ENCODE peak calls at places on chromosome X, in ten cellular contexts. M is astrocyte; F is endodermal cell; O is naive thymus-derived CD4-positive, alpha-beta T cell; G is hepatocyte; Q is stomach; V is right cardiac atrium; P is heart left ventricle; H is thoracic aorta; L is RWPE2. D is an unnamed sample. For H3K4me1, the result is how much of the 10 kb centered on the place peaks cover.

GRCh38 chrX:71607488-71607887 is 10.8 kb downstream of the CXCR3 start:
- DNase-seq in F (no peak), H (no peak), G (no peak), L (no peak), M (no peak), O (no peak), Q (no peak), V (no peak), P (no peak), D (no peak)

GRCh38 chrX:51891821-51892551 is 1.4 kb upstream of the MAGED1 start:
- DNase-seq in F (peak), H (no peak), V (peak), Q (no peak), G (peak), L (no peak), M (peak), P (no peak), O (no peak), D (no peak)

GRCh38 chrX:2710496-2710895 is 19.4 kb downstream of the CD99 start:
- DNase-seq in L (peak), P (no peak), Q (no peak), M (no peak), G (peak), V (no peak), O (no peak), H (no peak), F (no peak), D (no peak)

GRCh38 chrX:102154218-102154860 is 1.4 kb downstream of the BEX5 start:
- DNase-seq in V (no peak), Q (no peak), L (no peak), O (peak), F (peak), P (no peak), H (no peak), M (no peak), G (no peak), D (no peak)

GRCh38 chrX:155871934-155872333 is 9.2 kb upstream of the VAMP7 start:
- DNase-seq in L (no peak), H (no peak), M (no peak), V (no peak), Q (no peak), P (no peak), F (no peak), G (no peak), O (no peak), D (no peak)

GRCh38 chrX:13208281-13208935 is 111.4 kb downstream of the ATXN3L start:
- DNase-seq in G (no peak), H (no peak), F (no peak), M (no peak), P (no peak), V (no peak), O (no peak), Q (no peak), L (no peak), D (no peak)

GRCh38 chrX:16250296-16250695 is 83.0 kb downstream of the MAGEB17 start:
- DNase-seq in G (no peak), H (no peak), P (no peak), L (no peak), Q (no peak), V (no peak), M (peak), O (no peak), F (no peak), D (no peak)

GRCh38 chrX:1466971-1467561 is 14.4 kb upstream of the ASMTL start:
- DNase-seq in L (peak), Q (peak), O (peak), P (peak), V (peak), F (peak), M (no peak), H (no peak), G (no peak), D (peak)

GRCh38 chrX:45485682-45486081 is 285.0 kb upstream of the DIPK2B start:
- DNase-seq in P (no peak), F (no peak), M (no peak), G (no peak), Q (no peak), L (no peak), V (no peak), O (no peak), H (no peak), D (no peak)

GRCh38 chrX:20218809-20219505 is 47.8 kb downstream of the RPS6KA3 start:
- DNase-seq in F (no peak), M (no peak), Q (no peak), H (no peak), L (no peak), V (no peak), O (no peak), P (no peak), G (peak), D (peak)

GRCh38 chrX:119503484-119503861 is 35.2 kb downstream of the SLC25A5 start:
- DNase-seq in G (peak), H (peak), Q (peak), P (no peak), M (peak), F (peak), L (peak), V (no peak), O (no peak), D (peak)

GRCh38 chrX:37405954-37406353 is 56.8 kb downstream of the PRRG1 start:
- DNase-seq in P (no peak), O (no peak), Q (no peak), M (peak), F (no peak), V (no peak), G (no peak), H (no peak), L (no peak), D (no peak)

GRCh38 chrX:11597479-11597878 is 68.2 kb downstream of the ARHGAP6 start:
- DNase-seq in O (no peak), H (no peak), P (no peak), L (no peak), Q (no peak), V (no peak), M (peak), G (no peak), F (no peak), D (no peak)

GRCh38 chrX:110316351-110317078 is 1.4 kb downstream of the AMMECR1 start:
- DNase-seq in Q (no peak), G (no peak), H (no peak), V (no peak), P (no peak), O (no peak), F (no peak), M (no peak), L (no peak), D (no peak)

GRCh38 chrX:24146283-24146865 is 3.2 kb upstream of the ZFX start:
- DNase-seq in M (no peak), V (no peak), O (no peak), P (no peak), F (no peak), L (no peak), G (no peak), H (no peak), Q (no peak), D (no peak)

GRCh38 chrX:51144828-51145442 is 187.7 kb upstream of the NUDT10 start:
- DNase-seq in V (no peak), O (peak), P (no peak), L (no peak), H (no peak), G (peak), M (peak), Q (no peak), F (peak), D (no peak)

GRCh38 chrX:18833071-18833731 is 125.8 kb downstream of the PPEF1 start:
- DNase-seq in F (no peak), Q (no peak), L (no peak), O (no peak), V (peak), G (no peak), H (peak), M (peak), P (peak), D (peak)

GRCh38 chrX:115940888-115941332 is 229.6 kb upstream of the AGTR2 start:
- DNase-seq in O (peak), G (no peak), P (no peak), V (peak), M (no peak), F (peak), Q (peak), L (no peak), H (no peak), D (no peak)

GRCh38 chrX:103310592-103311400 is at the start of gene BEX2:
- DNase-seq in Q (peak), G (peak), P (peak), H (peak), O (peak), V (peak), F (peak), L (peak), M (no peak), D (peak)

GRCh38 chrX:2462780-2463179 is 38.0 kb downstream of the DHRSX start:
- DNase-seq in Q (no peak), M (no peak), P (peak), G (no peak), F (peak), L (no peak), H (no peak), V (no peak), O (no peak), D (no peak)

GRCh38 chrX:114599305-114599704 is 15.4 kb downstream of the HTR2C start:
- DNase-seq in G (no peak), F (no peak), Q (no peak), P (no peak), H (no peak), V (no peak), L (no peak), M (no peak), O (no peak), D (no peak)

GRCh38 chrX:11264925-11265324 is 28.3 kb upstream of the AMELX start:
- DNase-seq in O (no peak), M (no peak), G (no peak), H (no peak), P (no peak), Q (no peak), F (no peak), V (no peak), L (no peak), D (no peak)

GRCh38 chrX:8548446-8548845 is 83.8 kb downstream of the VCX3B start:
- DNase-seq in P (no peak), L (no peak), M (peak), F (no peak), G (no peak), Q (no peak), O (no peak), H (no peak), V (no peak), D (no peak)

GRCh38 chrX:16839224-16839851 is 30.8 kb downstream of the RBBP7 start:
- DNase-seq in P (no peak), G (no peak), Q (no peak), M (peak), F (no peak), O (no peak), V (no peak), L (no peak), H (no peak), D (no peak)

GRCh38 chrX:85828771-85829170 is 218.6 kb downstream of the CHM start:
- DNase-seq in V (no peak), F (no peak), Q (no peak), M (no peak), O (no peak), P (no peak), H (no peak), L (no peak), G (no peak), D (no peak)

GRCh38 chrX:10166731-10167149 is 10.0 kb downstream of the CLCN4 start:
- DNase-seq in G (no peak), P (no peak), H (no peak), O (no peak), M (no peak), V (peak), L (no peak), F (no peak), Q (peak), D (no peak)

GRCh38 chrX:47222776-47223350 is 4.4 kb downstream of the CDK16 start:
- DNase-seq in L (no peak), F (peak), H (no peak), V (peak), Q (no peak), P (no peak), O (no peak), G (no peak), M (no peak), D (no peak)

GRCh38 chrX:103098488-103098887 is 5.5 kb upstream of the NXF3 start:
- DNase-seq in M (no peak), L (no peak), V (no peak), O (no peak), Q (no peak), H (no peak), P (no peak), G (no peak), F (peak), D (no peak)

GRCh38 chrX:13937370-13938052 is 92.2 kb downstream of the GEMIN8 start:
- DNase-seq in M (peak), O (peak), P (no peak), F (peak), H (no peak), G (no peak), V (no peak), Q (no peak), L (no peak), D (no peak)

GRCh38 chrX:38882894-38883620 is 81.8 kb downstream of the MID1IP1 start:
- DNase-seq in P (no peak), F (no peak), H (no peak), Q (peak), M (peak), V (no peak), G (no peak), O (no peak), L (peak), D (no peak)

GRCh38 chrX:72714471-72714916 is 388 bp upstream of the PHKA1 start:
- DNase-seq in V (peak), F (peak), M (peak), H (peak), O (no peak), P (peak), G (peak), Q (peak), L (peak), D (peak)

GRCh38 chrX:135264210-135264609 is 12.3 kb downstream of the ETDA start:
- DNase-seq in O (no peak), M (no peak), G (no peak), Q (no peak), P (no peak), F (no peak), H (no peak), V (no peak), L (no peak), D (no peak)

GRCh38 chrX:68698955-68699354 is 51.5 kb downstream of the STARD8 start:
- DNase-seq in P (no peak), V (no peak), Q (peak), L (no peak), G (peak), H (no peak), F (peak), M (no peak), O (no peak), D (peak)

GRCh38 chrX:144840616-144841015 is 406.7 kb upstream of the SPANXN1 start:
- DNase-seq in O (no peak), P (no peak), F (no peak), G (no peak), Q (no peak), H (no peak), M (no peak), L (no peak), V (no peak), D (no peak)

GRCh38 chrX:119194631-119195030 is 41.5 kb upstream of the PGRMC1 start:
- DNase-seq in L (no peak), V (no peak), P (no peak), F (no peak), H (no peak), M (no peak), O (no peak), Q (no peak), G (peak), D (no peak)

GRCh38 chrX:12548746-12549145 is 242.5 kb upstream of the PRPS2 start:
- DNase-seq in Q (no peak), V (no peak), G (peak), P (no peak), F (peak), H (no peak), L (no peak), O (no peak), M (no peak), D (no peak)

GRCh38 chrX:134622056-134622812 is 36.0 kb downstream of the PLAC1 start:
- DNase-seq in G (peak), V (no peak), F (peak), Q (no peak), M (peak), L (no peak), P (no peak), O (no peak), H (no peak), D (no peak)

GRCh38 chrX:103919336-103919682 is 43.1 kb upstream of the TMSB15B start:
- DNase-seq in L (no peak), Q (no peak), O (no peak), H (no peak), G (peak), F (no peak), M (peak), V (no peak), P (no peak), D (no peak)

GRCh38 chrX:109872021-109872730 is 130.7 kb upstream of the TMEM164 start:
- DNase-seq in M (peak), F (no peak), V (no peak), H (no peak), O (no peak), L (no peak), G (no peak), Q (no peak), P (no peak), D (peak)

GRCh38 chrX:129654652-129655546 is at the start of gene APLN:
- DNase-seq in L (no peak), P (peak), Q (peak), M (peak), O (no peak), G (peak), H (no peak), F (peak), V (peak), D (no peak)

DNA sequence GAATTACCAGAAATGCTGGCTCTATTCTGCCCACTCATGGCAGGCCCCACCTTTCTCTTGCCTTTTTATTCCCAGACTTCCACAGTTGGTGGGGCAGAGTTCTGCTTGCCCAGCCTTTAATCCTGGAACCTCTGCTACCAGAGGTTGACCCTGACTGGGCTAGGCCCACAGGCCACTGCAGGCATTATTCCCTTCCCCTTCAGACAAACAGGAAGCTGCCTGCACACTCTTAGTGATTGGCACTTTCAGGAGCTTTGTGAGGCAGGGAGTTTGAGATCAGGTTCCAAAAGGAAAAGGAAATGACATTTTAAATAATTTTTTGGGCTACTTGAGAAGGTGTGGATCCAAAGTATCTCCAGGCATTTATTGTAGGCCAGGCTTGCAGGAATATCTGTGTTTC is 18.8 kb downstream of the MSN start:
- DNase-seq in Q (no peak), F (no peak), P (no peak), V (no peak), O (no peak), M (no peak), H (no peak), L (no peak), G (no peak), D (no peak)
- H3K4me1 ChIP-seq in Q (half or more), F (under half), P (under half), V (under half), O (half or more), M (under half), H (half or more), L (half or more), G (under half), D (under half)

GRCh38 chrX:21355831-21356230 is 18.4 kb upstream of the CNKSR2 start:
- DNase-seq in V (no peak), F (no peak), Q (no peak), G (no peak), M (no peak), L (no peak), P (no peak), O (no peak), H (no peak), D (no peak)
- H3K4me3 ChIP-seq in V (no peak), F (no peak), Q (no peak), G (no peak), M (no peak), L (no peak), P (no peak), O (no peak), H (no peak), D (no peak)

DNA sequence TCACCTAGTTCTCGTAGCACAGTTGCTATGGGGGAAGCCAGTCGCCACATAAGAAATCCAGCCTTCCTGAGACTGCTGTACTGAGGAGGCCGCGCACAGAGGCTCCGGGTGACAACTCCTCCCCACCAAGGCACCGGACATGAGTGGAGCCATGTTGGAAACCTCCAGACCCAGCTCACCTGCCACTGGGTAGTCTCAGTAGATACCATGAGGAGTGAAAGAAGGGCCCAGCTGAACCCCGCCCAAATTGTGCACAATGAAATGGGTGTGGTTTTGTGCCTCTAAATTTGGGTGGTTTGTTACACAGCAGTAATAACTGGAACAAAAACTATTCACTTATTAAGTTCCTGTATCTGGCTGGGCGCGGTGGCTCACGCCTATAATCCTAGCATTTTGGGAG is 198.7 kb downstream of the BCOR start:
- DNase-seq in Q (no peak), V (no peak), O (no peak), M (no peak), F (no peak), P (no peak), G (no peak), L (no peak), H (no peak), D (no peak)
- H3K4me1 ChIP-seq in Q (under half), V (under half), O (under half), M (under half), F (under half), P (under half), G (half or more), L (half or more), H (under half), D (under half)

DNA sequence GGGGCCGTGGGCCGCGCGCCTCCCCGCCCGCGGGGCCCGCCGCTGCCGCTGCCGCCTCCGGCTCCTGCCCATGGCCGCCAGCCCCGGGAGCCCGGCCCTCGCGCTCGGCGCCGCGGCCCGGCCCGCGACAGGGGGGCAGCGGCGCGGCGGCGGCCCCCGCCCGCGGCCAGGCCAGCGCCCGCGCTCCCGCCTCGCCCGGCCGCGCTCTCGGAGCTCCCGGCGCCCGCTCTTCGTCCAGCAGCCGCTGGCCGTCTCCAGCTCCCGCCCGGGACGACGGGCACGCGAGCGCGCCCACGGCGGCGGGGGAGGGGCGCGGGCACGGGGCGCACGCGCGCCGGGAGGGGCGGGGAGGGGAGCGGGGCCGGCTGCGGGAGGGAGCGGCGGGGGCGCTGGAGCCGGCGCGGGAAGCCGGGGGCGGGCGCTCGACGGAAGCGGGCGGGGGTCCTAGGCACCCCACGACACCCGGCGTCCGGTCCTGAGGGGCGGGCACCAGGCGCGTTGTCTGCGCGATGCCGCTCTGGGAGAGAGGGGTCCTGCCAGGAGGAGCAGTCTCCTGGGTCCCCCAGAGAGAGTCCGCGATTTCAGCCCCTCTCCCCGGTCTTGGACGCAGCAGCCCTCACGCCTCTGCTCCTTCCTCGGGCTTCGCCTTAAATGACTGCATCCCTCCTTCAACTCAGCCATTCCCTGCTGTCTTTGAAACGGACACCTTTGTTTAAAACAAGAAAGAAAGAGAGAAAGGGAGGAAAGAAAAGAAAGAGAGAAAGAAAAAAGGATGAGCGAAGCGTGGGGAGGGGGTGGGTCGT is 489 bp upstream of the PDZD4 start:
- DNase-seq in P (no peak), H (no peak), O (no peak), G (no peak), Q (no peak), M (no peak), L (no peak), F (peak), V (no peak), D (no peak)
- H3K4me3 ChIP-seq in P (peak), H (no peak), O (no peak), G (no peak), Q (peak), M (no peak), L (peak), F (no peak), V (peak), D (no peak)

GRCh38 chrX:30065226-30065625 is 150.1 kb upstream of the MAGEB2 start:
- DNase-seq in M (peak), V (no peak), P (no peak), H (no peak), Q (no peak), O (no peak), L (no peak), F (no peak), G (no peak), D (no peak)

DNA sequence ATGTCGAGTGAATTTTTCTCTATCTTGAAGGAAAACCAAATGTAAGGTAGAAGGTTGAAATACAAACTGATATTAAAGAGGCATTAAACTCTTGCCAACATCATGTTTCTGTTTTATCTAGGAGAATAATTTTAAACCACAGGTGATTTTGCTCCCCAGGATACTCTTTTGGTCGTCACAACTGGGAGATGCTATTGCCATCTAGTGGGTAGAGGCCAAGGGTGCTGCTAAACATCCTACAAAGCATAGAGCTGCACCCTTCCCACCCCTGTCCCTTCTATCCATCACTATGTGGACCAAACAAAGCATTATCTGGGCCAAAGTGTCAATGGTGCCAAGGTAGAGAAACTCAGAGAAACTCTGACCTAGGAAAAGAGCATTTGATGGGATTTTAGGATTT is 154.6 kb upstream of the MAGEB2 start:
- DNase-seq in M (no peak), G (peak), L (no peak), O (no peak), V (no peak), H (no peak), Q (no peak), F (peak), P (no peak), D (no peak)
- H3K4me1 ChIP-seq in M (under half), G (under half), L (under half), O (under half), V (under half), H (under half), Q (under half), F (under half), P (under half), D (under half)

D was measured in right lobe of liver.